ENCODE peak calls at places on chromosomes 5 and 9, in six cellular contexts. M is neuronal stem cell, J is H1, I is mesendoderm, Z is mesenchymal stem cell, K is trophoblast cell. R is an unnamed sample.

GRCh38 chr9:77433675-77434445 is 214.3 kb downstream of the GNA14 start:
- DNase-seq in M (peak), J (no peak), I (peak), Z (peak), K (peak), R (peak)

GRCh38 chr5:153099328-153099727 is 391.1 kb upstream of the GRIA1 start:
- DNase-seq in M (no peak), J (no peak), I (peak), Z (no peak), K (no peak), R (no peak)

GRCh38 chr9:92763721-92764380 is 782 bp downstream of the BICD2 start:
- DNase-seq in M (peak), J (peak), I (no peak), Z (peak), K (peak), R (no peak)

GRCh38 chr9:131487001-131487400 is 15.7 kb upstream of the POMT1 start:
- DNase-seq in M (no peak), J (no peak), I (no peak), Z (no peak), K (no peak), R (no peak)

GRCh38 chr5:943201-943873 is 50.7 kb downstream of the TRIP13 start:
- DNase-seq in M (no peak), J (no peak), I (no peak), Z (no peak), K (no peak), R (no peak)

GRCh38 chr9:125536184-125537152 is 170.5 kb downstream of the MAPKAP1 start:
- DNase-seq in M (no peak), J (no peak), I (peak), Z (peak), K (peak), R (no peak)

GRCh38 chr5:76469656-76470290 is 66.7 kb downstream of the IQGAP2 start:
- DNase-seq in M (no peak), J (no peak), I (no peak), Z (no peak), K (no peak), R (peak)

GRCh38 chr9:18473551-18474279 is at the start of gene ADAMTSL1:
- DNase-seq in M (peak), J (peak), I (peak), Z (peak), K (no peak), R (peak)

GRCh38 chr9:5899292-5899691 is 8.6 kb downstream of the MLANA start:
- DNase-seq in M (no peak), J (no peak), I (peak), Z (peak), K (no peak), R (no peak)

GRCh38 chr9:117887383-117887782 is 183.2 kb downstream of the TLR4 start:
- DNase-seq in M (no peak), J (no peak), I (no peak), Z (no peak), K (no peak), R (no peak)

GRCh38 chr5:82277987-82278710 is at the start of gene RPS23:
- DNase-seq in M (peak), J (peak), I (peak), Z (peak), K (peak), R (peak)
- H2BK5ac ChIP-seq in M (peak), J (peak), I (no peak), Z (peak), K (peak), R (peak)

GRCh38 chr5:34718516-34718915 is 62.4 kb downstream of the RAI14 start:
- DNase-seq in M (no peak), J (no peak), I (no peak), Z (no peak), K (no peak), R (peak)

GRCh38 chr5:34716986-34717385 is 60.9 kb downstream of the RAI14 start:
- DNase-seq in M (no peak), J (no peak), I (no peak), Z (peak), K (no peak), R (peak)

GRCh38 chr5:34719029-34719428 is 62.9 kb downstream of the RAI14 start:
- DNase-seq in M (no peak), J (no peak), I (no peak), Z (no peak), K (peak), R (no peak)

GRCh38 chr5:34715711-34716110 is 59.6 kb downstream of the RAI14 start:
- DNase-seq in M (no peak), J (no peak), I (no peak), Z (peak), K (peak), R (peak)

GRCh38 chr5:34717426-34718327 is 61.5 kb downstream of the RAI14 start:
- DNase-seq in M (peak), J (peak), I (peak), Z (peak), K (peak), R (peak)
- H2BK5ac ChIP-seq in M (no peak), J (peak), I (no peak), Z (peak), K (no peak), R (peak)

GRCh38 chr9:33290247-33290993 is at the start of gene NFX1:
- DNase-seq in M (peak), J (peak), I (peak), Z (peak), K (peak), R (peak)
- H2BK5ac ChIP-seq in M (no peak), J (peak), I (peak), Z (peak), K (peak), R (peak)

GRCh38 chr5:56908942-56909293 is 478 bp upstream of the SETD9 start:
- DNase-seq in M (peak), J (no peak), I (no peak), Z (no peak), K (no peak), R (no peak)
- H2BK5ac ChIP-seq in M (peak), J (peak), I (no peak), Z (peak), K (peak), R (peak)

GRCh38 chr5:53321073-53321472 is 159.4 kb upstream of the FST start:
- DNase-seq in M (no peak), J (no peak), I (no peak), Z (no peak), K (no peak), R (no peak)

GRCh38 chr5:53322257-53322656 is 158.2 kb upstream of the FST start:
- DNase-seq in M (no peak), J (no peak), I (no peak), Z (no peak), K (no peak), R (peak)

GRCh38 chr5:53318303-53318702 is 162.1 kb upstream of the FST start:
- DNase-seq in M (no peak), J (no peak), I (peak), Z (no peak), K (peak), R (no peak)

GRCh38 chr5:53321721-53322120 is 158.7 kb upstream of the FST start:
- DNase-seq in M (no peak), J (no peak), I (no peak), Z (no peak), K (no peak), R (no peak)

GRCh38 chr5:53319306-53319705 is 161.1 kb upstream of the FST start:
- DNase-seq in M (no peak), J (no peak), I (no peak), Z (no peak), K (no peak), R (no peak)
- H2BK5ac ChIP-seq in M (no peak), J (no peak), I (no peak), Z (no peak), K (no peak), R (no peak)

R was measured in IMR-90.